ENCODE peak calls at places on chromosomes 12 and 14, in ten cellular contexts. One of them, this sample, is unnamed.
A peak's percentile ranks its signal among the peaks of the same experiment; 100 is the strongest.

GRCh38 chr14:38721822-38722431 is 381.1 kb downstream of the SEC23A start:
- DNase-seq in upper lobe of right lung: no peak
- DNase-seq in uterus: peak; percentile 33
- DNase-seq in AG04450: no peak
- DNase-seq in psoas muscle: peak; percentile 52
- DNase-seq in RWPE1: peak; percentile 3
- DNase-seq in substantia nigra: peak; percentile 72
- DNase-seq in GM12878: peak; percentile 4
- DNase-seq in right atrium auricular region: no peak
- DNase-seq in SK-N-MC: peak; percentile 22
- DNase-seq in this sample: peak; percentile 71

GRCh38 chr12:126926023-126926600 is 1340.9 kb upstream of the TMEM132C start:
- DNase-seq in upper lobe of right lung: no peak
- DNase-seq in uterus: no peak
- DNase-seq in AG04450: no peak
- DNase-seq in psoas muscle: no peak
- DNase-seq in RWPE1: peak; percentile 5
- DNase-seq in substantia nigra: no peak
- DNase-seq in GM12878: peak; percentile 16
- DNase-seq in right atrium auricular region: no peak
- DNase-seq in SK-N-MC: no peak
- DNase-seq in this sample: no peak

GRCh38 chr14:79225815-79226214 is 985.5 kb downstream of the DIO2 start:
- DNase-seq in upper lobe of right lung: no peak
- DNase-seq in uterus: no peak
- DNase-seq in AG04450: no peak
- DNase-seq in psoas muscle: no peak
- DNase-seq in RWPE1: no peak
- DNase-seq in substantia nigra: no peak
- DNase-seq in GM12878: no peak
- DNase-seq in right atrium auricular region: no peak
- DNase-seq in SK-N-MC: no peak
- DNase-seq in this sample: no peak

GRCh38 chr12:131803995-131804521 is 24.1 kb upstream of the MMP17 start:
- DNase-seq in upper lobe of right lung: no peak
- DNase-seq in uterus: no peak
- DNase-seq in AG04450: peak; percentile 20
- DNase-seq in psoas muscle: no peak
- DNase-seq in RWPE1: no peak
- DNase-seq in substantia nigra: no peak
- DNase-seq in GM12878: no peak
- DNase-seq in right atrium auricular region: no peak
- DNase-seq in SK-N-MC: no peak
- DNase-seq in this sample: no peak

GRCh38 chr14:31360919-31361662 is 59.3 kb downstream of the HEATR5A start:
- DNase-seq in upper lobe of right lung: no peak
- DNase-seq in uterus: no peak
- DNase-seq in AG04450: no peak
- DNase-seq in psoas muscle: no peak
- DNase-seq in RWPE1: peak; percentile 64
- DNase-seq in substantia nigra: no peak
- DNase-seq in GM12878: no peak
- DNase-seq in right atrium auricular region: no peak
- DNase-seq in SK-N-MC: no peak
- DNase-seq in this sample: no peak

GRCh38 chr14:33455998-33456397 is 494.9 kb downstream of the EGLN3 start:
- DNase-seq in upper lobe of right lung: no peak
- DNase-seq in uterus: no peak
- DNase-seq in AG04450: no peak
- DNase-seq in psoas muscle: no peak
- DNase-seq in RWPE1: no peak
- DNase-seq in substantia nigra: no peak
- DNase-seq in GM12878: no peak
- DNase-seq in right atrium auricular region: no peak
- DNase-seq in SK-N-MC: no peak
- DNase-seq in this sample: no peak

GRCh38 chr12:65419284-65420072 is 141.0 kb downstream of the MSRB3 start:
- DNase-seq in upper lobe of right lung: no peak
- DNase-seq in uterus: no peak
- DNase-seq in AG04450: no peak
- DNase-seq in psoas muscle: no peak
- DNase-seq in RWPE1: no peak
- DNase-seq in substantia nigra: no peak
- DNase-seq in GM12878: no peak
- DNase-seq in right atrium auricular region: no peak
- DNase-seq in SK-N-MC: no peak
- DNase-seq in this sample: no peak

GRCh38 chr14:103207404-103208072 is 84.3 kb downstream of the TNFAIP2 start:
- DNase-seq in upper lobe of right lung: peak; percentile 73
- DNase-seq in uterus: peak; percentile 75
- DNase-seq in AG04450: no peak
- DNase-seq in psoas muscle: peak; percentile 76
- DNase-seq in RWPE1: no peak
- DNase-seq in substantia nigra: peak; percentile 20
- DNase-seq in GM12878: no peak
- DNase-seq in right atrium auricular region: no peak
- DNase-seq in SK-N-MC: no peak
- DNase-seq in this sample: peak; percentile 61

GRCh38 chr12:67483871-67484554 is 164.5 kb upstream of the DYRK2 start:
- DNase-seq in upper lobe of right lung: no peak
- DNase-seq in uterus: no peak
- DNase-seq in AG04450: no peak
- DNase-seq in psoas muscle: no peak
- DNase-seq in RWPE1: peak; percentile 44
- DNase-seq in substantia nigra: no peak
- DNase-seq in GM12878: peak; percentile 19
- DNase-seq in right atrium auricular region: no peak
- DNase-seq in SK-N-MC: no peak
- DNase-seq in this sample: no peak

GRCh38 chr12:6956332-6956727 is 5.2 kb downstream of the PTPN6 start:
- DNase-seq in upper lobe of right lung: peak; percentile 72
- DNase-seq in uterus: no peak
- DNase-seq in AG04450: no peak
- DNase-seq in psoas muscle: no peak
- DNase-seq in RWPE1: no peak
- DNase-seq in substantia nigra: no peak
- DNase-seq in GM12878: no peak
- DNase-seq in right atrium auricular region: no peak
- DNase-seq in SK-N-MC: no peak
- DNase-seq in this sample: peak; percentile 41

GRCh38 chr12:16454481-16454880 is 107.0 kb downstream of the MGST1 start:
- DNase-seq in upper lobe of right lung: no peak
- DNase-seq in uterus: no peak
- DNase-seq in AG04450: no peak
- DNase-seq in psoas muscle: no peak
- DNase-seq in RWPE1: peak; percentile 8
- DNase-seq in substantia nigra: no peak
- DNase-seq in GM12878: no peak
- DNase-seq in right atrium auricular region: no peak
- DNase-seq in SK-N-MC: no peak
- DNase-seq in this sample: no peak

GRCh38 chr14:66163023-66163422 is 323.1 kb upstream of the CCDC196 start:
- DNase-seq in upper lobe of right lung: no peak
- DNase-seq in uterus: no peak
- DNase-seq in AG04450: no peak
- DNase-seq in psoas muscle: no peak
- DNase-seq in RWPE1: no peak
- DNase-seq in substantia nigra: no peak
- DNase-seq in GM12878: no peak
- DNase-seq in right atrium auricular region: no peak
- DNase-seq in SK-N-MC: no peak
- DNase-seq in this sample: no peak

GRCh38 chr14:81275305-81275950 is 54.7 kb upstream of the GTF2A1 start:
- DNase-seq in upper lobe of right lung: no peak
- DNase-seq in uterus: no peak
- DNase-seq in AG04450: no peak
- DNase-seq in psoas muscle: no peak
- DNase-seq in RWPE1: no peak
- DNase-seq in substantia nigra: peak; percentile 23
- DNase-seq in GM12878: no peak
- DNase-seq in right atrium auricular region: peak; percentile 64
- DNase-seq in SK-N-MC: no peak
- DNase-seq in this sample: no peak

GRCh38 chr14:23164250-23164649 is 19.2 kb downstream of the SLC7A8 start:
- DNase-seq in upper lobe of right lung: no peak
- DNase-seq in uterus: no peak
- DNase-seq in AG04450: no peak
- DNase-seq in psoas muscle: no peak
- DNase-seq in RWPE1: no peak
- DNase-seq in substantia nigra: no peak
- DNase-seq in GM12878: no peak
- DNase-seq in right atrium auricular region: no peak
- DNase-seq in SK-N-MC: no peak
- DNase-seq in this sample: no peak

GRCh38 chr14:23163830-23164229 is 19.6 kb downstream of the SLC7A8 start:
- DNase-seq in upper lobe of right lung: no peak
- DNase-seq in uterus: no peak
- DNase-seq in AG04450: no peak
- DNase-seq in psoas muscle: no peak
- DNase-seq in RWPE1: no peak
- DNase-seq in substantia nigra: no peak
- DNase-seq in GM12878: no peak
- DNase-seq in right atrium auricular region: no peak
- DNase-seq in SK-N-MC: no peak
- DNase-seq in this sample: no peak

GRCh38 chr14:23162800-23163199 is 20.7 kb downstream of the SLC7A8 start:
- DNase-seq in upper lobe of right lung: no peak
- DNase-seq in uterus: no peak
- DNase-seq in AG04450: no peak
- DNase-seq in psoas muscle: no peak
- DNase-seq in RWPE1: no peak
- DNase-seq in substantia nigra: no peak
- DNase-seq in GM12878: no peak
- DNase-seq in right atrium auricular region: no peak
- DNase-seq in SK-N-MC: no peak
- DNase-seq in this sample: no peak

GRCh38 chr14:23160924-23161522 is 22.4 kb downstream of the SLC7A8 start:
- DNase-seq in upper lobe of right lung: peak; percentile 86
- DNase-seq in uterus: peak; percentile 67
- DNase-seq in AG04450: peak; percentile 30
- DNase-seq in psoas muscle: peak; percentile 79
- DNase-seq in RWPE1: peak; percentile 84
- DNase-seq in substantia nigra: peak; percentile 24
- DNase-seq in GM12878: no peak
- DNase-seq in right atrium auricular region: peak; percentile 67
- DNase-seq in SK-N-MC: no peak
- DNase-seq in this sample: peak; percentile 75

GRCh38 chr14:23162005-23162404 is 21.5 kb downstream of the SLC7A8 start:
- DNase-seq in upper lobe of right lung: no peak
- DNase-seq in uterus: no peak
- DNase-seq in AG04450: no peak
- DNase-seq in psoas muscle: no peak
- DNase-seq in RWPE1: no peak
- DNase-seq in substantia nigra: no peak
- DNase-seq in GM12878: no peak
- DNase-seq in right atrium auricular region: no peak
- DNase-seq in SK-N-MC: no peak
- DNase-seq in this sample: no peak
- H3K27ac ChIP-seq in upper lobe of right lung: no peak overlapping the region
- H3K27ac ChIP-seq in uterus: no peak overlapping the region
- H3K27ac ChIP-seq in AG04450: no peak overlapping the region
- H3K27ac ChIP-seq in psoas muscle: no peak overlapping the region
- H3K27ac ChIP-seq in RWPE1: peak overlapping the region; percentile 93
- H3K27ac ChIP-seq in substantia nigra: no peak overlapping the region
- H3K27ac ChIP-seq in GM12878: no peak overlapping the region
- H3K27ac ChIP-seq in right atrium auricular region: no peak overlapping the region
- H3K27ac ChIP-seq in SK-N-MC: peak overlapping the region; percentile 80
- H3K27ac ChIP-seq in this sample: no peak overlapping the region

GRCh38 chr12:71216725-71217579 is 59.2 kb upstream of the TSPAN8 start:
- DNase-seq in upper lobe of right lung: no peak
- DNase-seq in uterus: no peak
- DNase-seq in AG04450: no peak
- DNase-seq in psoas muscle: no peak
- DNase-seq in RWPE1: peak; percentile 16
- DNase-seq in substantia nigra: peak; percentile 19
- DNase-seq in GM12878: no peak
- DNase-seq in right atrium auricular region: no peak
- DNase-seq in SK-N-MC: no peak
- DNase-seq in this sample: no peak

GRCh38 chr12:71214511-71215285 is 56.9 kb upstream of the TSPAN8 start:
- DNase-seq in upper lobe of right lung: no peak
- DNase-seq in uterus: no peak
- DNase-seq in AG04450: no peak
- DNase-seq in psoas muscle: no peak
- DNase-seq in RWPE1: no peak
- DNase-seq in substantia nigra: no peak
- DNase-seq in GM12878: no peak
- DNase-seq in right atrium auricular region: no peak
- DNase-seq in SK-N-MC: no peak
- DNase-seq in this sample: no peak

GRCh38 chr12:71223139-71223538 is 65.3 kb upstream of the TSPAN8 start:
- DNase-seq in upper lobe of right lung: no peak
- DNase-seq in uterus: no peak
- DNase-seq in AG04450: no peak
- DNase-seq in psoas muscle: no peak
- DNase-seq in RWPE1: no peak
- DNase-seq in substantia nigra: no peak
- DNase-seq in GM12878: no peak
- DNase-seq in right atrium auricular region: no peak
- DNase-seq in SK-N-MC: no peak
- DNase-seq in this sample: no peak

GRCh38 chr12:71220295-71220694 is 62.5 kb upstream of the TSPAN8 start:
- DNase-seq in upper lobe of right lung: no peak
- DNase-seq in uterus: no peak
- DNase-seq in AG04450: no peak
- DNase-seq in psoas muscle: no peak
- DNase-seq in RWPE1: no peak
- DNase-seq in substantia nigra: no peak
- DNase-seq in GM12878: no peak
- DNase-seq in right atrium auricular region: no peak
- DNase-seq in SK-N-MC: no peak
- DNase-seq in this sample: no peak

GRCh38 chr12:71219224-71219623 is 61.4 kb upstream of the TSPAN8 start:
- DNase-seq in upper lobe of right lung: no peak
- DNase-seq in uterus: no peak
- DNase-seq in AG04450: no peak
- DNase-seq in psoas muscle: no peak
- DNase-seq in RWPE1: no peak
- DNase-seq in substantia nigra: no peak
- DNase-seq in GM12878: no peak
- DNase-seq in right atrium auricular region: no peak
- DNase-seq in SK-N-MC: no peak
- DNase-seq in this sample: no peak
- H3K27ac ChIP-seq in upper lobe of right lung: no peak overlapping the region
- H3K27ac ChIP-seq in uterus: no peak overlapping the region
- H3K27ac ChIP-seq in AG04450: no peak overlapping the region
- H3K27ac ChIP-seq in psoas muscle: no peak overlapping the region
- H3K27ac ChIP-seq in RWPE1: no peak overlapping the region
- H3K27ac ChIP-seq in substantia nigra: no peak overlapping the region
- H3K27ac ChIP-seq in GM12878: no peak overlapping the region
- H3K27ac ChIP-seq in right atrium auricular region: no peak overlapping the region
- H3K27ac ChIP-seq in SK-N-MC: no peak overlapping the region
- H3K27ac ChIP-seq in this sample: no peak overlapping the region

GRCh38 chr12:113961921-113962710 is 4.0 kb downstream of the RBM19 start:
- DNase-seq in upper lobe of right lung: no peak
- DNase-seq in uterus: no peak
- DNase-seq in AG04450: no peak
- DNase-seq in psoas muscle: no peak
- DNase-seq in RWPE1: no peak
- DNase-seq in substantia nigra: no peak
- DNase-seq in GM12878: peak; percentile 71
- DNase-seq in right atrium auricular region: no peak
- DNase-seq in SK-N-MC: no peak
- DNase-seq in this sample: no peak
- H3K27ac ChIP-seq in upper lobe of right lung: no peak overlapping the region
- H3K27ac ChIP-seq in uterus: no peak overlapping the region
- H3K27ac ChIP-seq in AG04450: no peak overlapping the region
- H3K27ac ChIP-seq in psoas muscle: no peak overlapping the region
- H3K27ac ChIP-seq in RWPE1: no peak overlapping the region
- H3K27ac ChIP-seq in substantia nigra: no peak overlapping the region
- H3K27ac ChIP-seq in GM12878: peak overlapping the region; percentile 88
- H3K27ac ChIP-seq in right atrium auricular region: no peak overlapping the region
- H3K27ac ChIP-seq in SK-N-MC: no peak overlapping the region
- H3K27ac ChIP-seq in this sample: no peak overlapping the region

GRCh38 chr12:47811070-47811391 is 8.7 kb downstream of the HDAC7 start:
- DNase-seq in upper lobe of right lung: no peak
- DNase-seq in uterus: no peak
- DNase-seq in AG04450: no peak
- DNase-seq in psoas muscle: no peak
- DNase-seq in RWPE1: no peak
- DNase-seq in substantia nigra: no peak
- DNase-seq in GM12878: no peak
- DNase-seq in right atrium auricular region: no peak
- DNase-seq in SK-N-MC: no peak
- DNase-seq in this sample: no peak
- H3K27ac ChIP-seq in upper lobe of right lung: peak overlapping the region; percentile 97
- H3K27ac ChIP-seq in uterus: peak overlapping the region; percentile 98
- H3K27ac ChIP-seq in AG04450: peak overlapping the region; percentile 58
- H3K27ac ChIP-seq in psoas muscle: peak overlapping the region; percentile 97
- H3K27ac ChIP-seq in RWPE1: peak overlapping the region; percentile 99
- H3K27ac ChIP-seq in substantia nigra: peak overlapping the region; percentile 17
- H3K27ac ChIP-seq in GM12878: no peak overlapping the region
- H3K27ac ChIP-seq in right atrium auricular region: peak overlapping the region; percentile 95
- H3K27ac ChIP-seq in SK-N-MC: no peak overlapping the region
- H3K27ac ChIP-seq in this sample: peak overlapping the region; percentile 2

This sample was measured in aorta.